ENCODE peak calls at places on chromosomes 12 and 14, in nine cellular contexts. B, U, O, P, F, X, D, A and G are unnamed samples.

GRCh38 chr14:97833291-97833690 is 1036.1 kb downstream of the VRK1 start:
- DNase-seq in B (no peak), U (no peak), O (no peak), P (no peak), F (no peak), X (no peak), D (no peak), A (no peak), G (no peak)

GRCh38 chr14:22383515-22384166 is 205.4 kb downstream of the DAD1 start:
- DNase-seq in B (no peak), U (no peak), O (no peak), P (peak; percentile 64), F (no peak), X (no peak), D (peak; percentile 48), A (no peak), G (no peak)

GRCh38 chr14:101821528-101821927 is 60.0 kb downstream of the PPP2R5C start:
- DNase-seq in B (no peak), U (no peak), O (no peak), P (no peak), F (no peak), X (no peak), D (no peak), A (no peak), G (peak; percentile 69)

GRCh38 chr14:76138758-76139723 is 12.7 kb upstream of the GPATCH2L start:
- DNase-seq in B (peak; percentile 18), U (peak; percentile 27), O (no peak), P (no peak), F (no peak), X (no peak), D (no peak), A (no peak), G (no peak)

GRCh38 chr12:55142896-55143870 is 17.0 kb downstream of the OR9K2 start:
- DNase-seq in B (peak; percentile 63), U (peak; percentile 70), O (peak; percentile 6), P (peak; percentile 18), F (peak; percentile 77), X (no peak), D (peak; percentile 9), A (peak; percentile 34), G (peak; percentile 37)

GRCh38 chr14:23185046-23185445 is 1.6 kb upstream of the SLC7A8 start:
- DNase-seq in B (no peak), U (peak; percentile 45), O (no peak), P (no peak), F (no peak), X (no peak), D (no peak), A (no peak), G (no peak)

GRCh38 chr14:24483604-24484252 is 24.3 kb downstream of the CMA1 start:
- DNase-seq in B (no peak), U (no peak), O (peak; percentile 3), P (no peak), F (no peak), X (no peak), D (no peak), A (no peak), G (no peak)

GRCh38 chr14:56325251-56325839 is 207.1 kb downstream of the PELI2 start:
- DNase-seq in B (no peak), U (no peak), O (no peak), P (no peak), F (no peak), X (no peak), D (no peak), A (no peak), G (no peak)

GRCh38 chr12:67002711-67003110 is 266.4 kb upstream of the CAND1 start:
- DNase-seq in B (no peak), U (no peak), O (no peak), P (no peak), F (peak; percentile 33), X (no peak), D (no peak), A (no peak), G (no peak)

GRCh38 chr14:33836203-33836894 is 114.5 kb downstream of the EGLN3 start:
- DNase-seq in B (no peak), U (no peak), O (no peak), P (no peak), F (no peak), X (no peak), D (no peak), A (no peak), G (no peak)

GRCh38 chr12:71636704-71637115 is 26.9 kb downstream of the ZFC3H1 start:
- DNase-seq in B (no peak), U (peak; percentile 86), O (peak; percentile 21), P (peak; percentile 47), F (peak; percentile 89), X (no peak), D (peak; percentile 40), A (no peak), G (no peak)

GRCh38 chr12:51005671-51006070 is 20.5 kb downstream of the SLC11A2 start:
- DNase-seq in B (no peak), U (no peak), O (no peak), P (no peak), F (no peak), X (no peak), D (no peak), A (no peak), G (no peak)

GRCh38 chr14:72291908-72292688 is 359.9 kb downstream of the RGS6 start:
- DNase-seq in B (peak; percentile 55), U (peak; percentile 63), O (peak; percentile 9), P (peak; percentile 59), F (peak; percentile 27), X (no peak), D (peak; percentile 26), A (peak; percentile 22), G (no peak)

GRCh38 chr14:79708991-79709390 is 502.3 kb downstream of the DIO2 start:
- DNase-seq in B (no peak), U (no peak), O (no peak), P (no peak), F (no peak), X (no peak), D (no peak), A (no peak), G (no peak)

GRCh38 chr12:76878899-76879709 is at the start of gene CSRP2:
- DNase-seq in B (peak; percentile 84), U (peak; percentile 93), O (peak; percentile 79), P (peak; percentile 91), F (peak; percentile 97), X (peak; percentile 92), D (peak; percentile 78), A (peak; percentile 89), G (peak; percentile 22)

GRCh38 chr12:98750511-98750910 is 105.4 kb downstream of the APAF1 start:
- DNase-seq in B (no peak), U (no peak), O (no peak), P (no peak), F (no peak), X (no peak), D (no peak), A (no peak), G (no peak)

GRCh38 chr12:52819731-52820510 is 6.0 kb upstream of the KRT4 start:
- DNase-seq in B (no peak), U (no peak), O (no peak), P (no peak), F (no peak), X (no peak), D (no peak), A (no peak), G (no peak)

GRCh38 chr12:20716037-20716436 is 20.9 kb downstream of the SLCO1C1 start:
- DNase-seq in B (no peak), U (no peak), O (no peak), P (no peak), F (no peak), X (peak; percentile 28), D (no peak), A (no peak), G (no peak)

GRCh38 chr12:13347241-13348043 is 150.9 kb downstream of the EMP1 start:
- DNase-seq in B (no peak), U (peak; percentile 11), O (peak; percentile 71), P (no peak), F (peak; percentile 73), X (no peak), D (no peak), A (no peak), G (no peak)